ENCODE peak calls at places on chromosomes 3 and 15, in five cellular contexts. One of them, this sample, is unnamed.

GRCh38 chr3:152271465-152272035 is 2.8 kb downstream of the MBNL1 start:
- DNase-seq in neural progenitor cell: no peak
- DNase-seq in Peyer's patch: no peak
- DNase-seq in RWPE1: no peak
- DNase-seq in ascending aorta: no peak
- DNase-seq in this sample: no peak

GRCh38 chr15:82134426-82134825 is 88.6 kb upstream of the MEX3B start:
- DNase-seq in RWPE1: no peak
- DNase-seq in Peyer's patch: no peak
- DNase-seq in ascending aorta: no peak
- DNase-seq in neural progenitor cell: no peak
- DNase-seq in this sample: no peak

GRCh38 chr3:7397097-7397496 is 536.2 kb downstream of the GRM7 start:
- DNase-seq in neural progenitor cell: no peak
- DNase-seq in ascending aorta: no peak
- DNase-seq in RWPE1: no peak
- DNase-seq in Peyer's patch: no peak
- DNase-seq in this sample: no peak

GRCh38 chr3:123618768-123619484 is 34.1 kb upstream of the HACD2 start:
- DNase-seq in Peyer's patch: peak
- DNase-seq in neural progenitor cell: no peak
- DNase-seq in ascending aorta: peak
- DNase-seq in RWPE1: no peak
- DNase-seq in this sample: no peak

GRCh38 chr15:39279331-39279730 is 301.5 kb upstream of the THBS1 start:
- DNase-seq in ascending aorta: no peak
- DNase-seq in neural progenitor cell: no peak
- DNase-seq in RWPE1: no peak
- DNase-seq in Peyer's patch: no peak
- DNase-seq in this sample: no peak

GRCh38 chr15:51192560-51193280 is 98.0 kb upstream of the TNFAIP8L3 start:
- DNase-seq in RWPE1: peak
- DNase-seq in ascending aorta: peak
- DNase-seq in neural progenitor cell: peak
- DNase-seq in Peyer's patch: peak
- DNase-seq in this sample: peak

GRCh38 chr15:73952913-73953750 is 26.9 kb downstream of the LOXL1 start:
- DNase-seq in RWPE1: no peak
- DNase-seq in Peyer's patch: no peak
- DNase-seq in ascending aorta: no peak
- DNase-seq in neural progenitor cell: no peak
- DNase-seq in this sample: no peak

GRCh38 chr15:40219801-40220200 is 19.1 kb upstream of the PAK6 start:
- DNase-seq in RWPE1: no peak
- DNase-seq in ascending aorta: no peak
- DNase-seq in neural progenitor cell: no peak
- DNase-seq in Peyer's patch: no peak
- DNase-seq in this sample: no peak

GRCh38 chr3:15713364-15713763 is 84.4 kb downstream of the ANKRD28 start:
- DNase-seq in Peyer's patch: no peak
- DNase-seq in RWPE1: no peak
- DNase-seq in ascending aorta: no peak
- DNase-seq in neural progenitor cell: no peak
- DNase-seq in this sample: no peak

GRCh38 chr15:101437209-101437608 is 52.3 kb downstream of the PCSK6 start:
- DNase-seq in ascending aorta: no peak
- DNase-seq in Peyer's patch: no peak
- DNase-seq in RWPE1: no peak
- DNase-seq in neural progenitor cell: no peak
- DNase-seq in this sample: no peak

GRCh38 chr3:138401834-138402233 is 32.6 kb upstream of the ESYT3 start:
- DNase-seq in Peyer's patch: no peak
- DNase-seq in neural progenitor cell: no peak
- DNase-seq in ascending aorta: no peak
- DNase-seq in RWPE1: no peak
- DNase-seq in this sample: no peak

GRCh38 chr15:48250640-48251076 is 44.6 kb downstream of the SLC12A1 start:
- DNase-seq in Peyer's patch: no peak
- DNase-seq in RWPE1: peak
- DNase-seq in ascending aorta: no peak
- DNase-seq in neural progenitor cell: peak
- DNase-seq in this sample: no peak

GRCh38 chr3:62876064-62876463 is 848 bp upstream of the CADPS start:
- DNase-seq in ascending aorta: no peak
- DNase-seq in neural progenitor cell: peak
- DNase-seq in RWPE1: peak
- DNase-seq in Peyer's patch: peak
- DNase-seq in this sample: no peak

GRCh38 chr3:160828880-160829279 is 72.8 kb downstream of the PPM1L start:
- DNase-seq in ascending aorta: no peak
- DNase-seq in RWPE1: no peak
- DNase-seq in neural progenitor cell: no peak
- DNase-seq in Peyer's patch: no peak
- DNase-seq in this sample: no peak

GRCh38 chr3:129723558-129724324 is 117.3 kb upstream of the PLXND1 start:
- DNase-seq in ascending aorta: no peak
- DNase-seq in neural progenitor cell: peak
- DNase-seq in Peyer's patch: peak
- DNase-seq in RWPE1: peak
- DNase-seq in this sample: no peak

GRCh38 chr3:156171517-156172267 is 51.3 kb downstream of the KCNAB1 start:
- DNase-seq in ascending aorta: no peak
- DNase-seq in RWPE1: no peak
- DNase-seq in neural progenitor cell: no peak
- DNase-seq in Peyer's patch: no peak
- DNase-seq in this sample: no peak

GRCh38 chr3:53089511-53089910 is 40.7 kb downstream of the RFT1 start:
- DNase-seq in ascending aorta: no peak
- DNase-seq in RWPE1: peak
- DNase-seq in neural progenitor cell: no peak
- DNase-seq in Peyer's patch: no peak
- DNase-seq in this sample: no peak

GRCh38 chr3:120299403-120299802 is 14.4 kb upstream of the GPR156 start:
- DNase-seq in RWPE1: no peak
- DNase-seq in Peyer's patch: no peak
- DNase-seq in neural progenitor cell: no peak
- DNase-seq in ascending aorta: no peak
- DNase-seq in this sample: no peak

GRCh38 chr15:29693225-29693624 is 129.0 kb downstream of the TJP1 start:
- DNase-seq in ascending aorta: no peak
- DNase-seq in Peyer's patch: no peak
- DNase-seq in neural progenitor cell: no peak
- DNase-seq in RWPE1: no peak
- DNase-seq in this sample: no peak

GRCh38 chr3:49927798-49928197 is 1.8 kb downstream of the MON1A start:
- DNase-seq in RWPE1: no peak
- DNase-seq in ascending aorta: no peak
- DNase-seq in neural progenitor cell: no peak
- DNase-seq in Peyer's patch: no peak
- DNase-seq in this sample: no peak

GRCh38 chr15:72382146-72382545 is 6.3 kb upstream of the HEXA start:
- DNase-seq in neural progenitor cell: no peak
- DNase-seq in RWPE1: no peak
- DNase-seq in Peyer's patch: no peak
- DNase-seq in ascending aorta: no peak
- DNase-seq in this sample: no peak

GRCh38 chr3:71681224-71681668 is 44.0 kb downstream of the EIF4E3 start:
- DNase-seq in RWPE1: peak
- DNase-seq in neural progenitor cell: peak
- DNase-seq in Peyer's patch: peak
- DNase-seq in ascending aorta: no peak
- DNase-seq in this sample: peak

GRCh38 chr3:36362973-36363372 is 17.3 kb upstream of the STAC start:
- DNase-seq in Peyer's patch: no peak
- DNase-seq in RWPE1: peak
- DNase-seq in neural progenitor cell: no peak
- DNase-seq in ascending aorta: no peak
- DNase-seq in this sample: no peak

GRCh38 chr3:150385296-150386242 is 22.5 kb upstream of the TSC22D2 start:
- DNase-seq in RWPE1: no peak
- DNase-seq in Peyer's patch: no peak
- DNase-seq in ascending aorta: no peak
- DNase-seq in neural progenitor cell: no peak
- DNase-seq in this sample: peak

GRCh38 chr15:43253431-43254403 is 13.0 kb downstream of the TGM5 start:
- DNase-seq in Peyer's patch: peak
- DNase-seq in RWPE1: peak
- DNase-seq in ascending aorta: no peak
- DNase-seq in neural progenitor cell: no peak
- DNase-seq in this sample: no peak

GRCh38 chr3:134328147-134328591 is 46.1 kb downstream of the AMOTL2 start:
- DNase-seq in Peyer's patch: no peak
- DNase-seq in neural progenitor cell: no peak
- DNase-seq in ascending aorta: no peak
- DNase-seq in RWPE1: peak
- DNase-seq in this sample: no peak

GRCh38 chr15:39144051-39144450 is 436.8 kb upstream of the THBS1 start:
- DNase-seq in neural progenitor cell: no peak
- DNase-seq in Peyer's patch: no peak
- DNase-seq in RWPE1: no peak
- DNase-seq in ascending aorta: no peak
- DNase-seq in this sample: no peak

GRCh38 chr15:38062679-38063078 is 128.2 kb downstream of the TMCO5A start:
- DNase-seq in ascending aorta: no peak
- DNase-seq in neural progenitor cell: no peak
- DNase-seq in Peyer's patch: no peak
- DNase-seq in RWPE1: no peak
- DNase-seq in this sample: no peak

GRCh38 chr3:187255314-187255713 is 36.2 kb downstream of the MASP1 start:
- DNase-seq in RWPE1: no peak
- DNase-seq in neural progenitor cell: no peak
- DNase-seq in ascending aorta: no peak
- DNase-seq in Peyer's patch: no peak
- DNase-seq in this sample: no peak

GRCh38 chr15:99669250-99669649 is 64.0 kb downstream of the LYSMD4 start:
- DNase-seq in Peyer's patch: no peak
- DNase-seq in neural progenitor cell: no peak
- DNase-seq in RWPE1: no peak
- DNase-seq in ascending aorta: no peak
- DNase-seq in this sample: no peak

GRCh38 chr15:80026310-80026709 is 33.2 kb upstream of the ZFAND6 start:
- DNase-seq in neural progenitor cell: peak
- DNase-seq in RWPE1: no peak
- DNase-seq in Peyer's patch: no peak
- DNase-seq in ascending aorta: no peak
- DNase-seq in this sample: no peak

GRCh38 chr15:76339302-76340197 is 3.0 kb downstream of the ISL2 start:
- DNase-seq in ascending aorta: no peak
- DNase-seq in RWPE1: no peak
- DNase-seq in neural progenitor cell: peak
- DNase-seq in Peyer's patch: no peak
- DNase-seq in this sample: no peak

GRCh38 chr15:89823836-89824606 is 9.4 kb upstream of the ANPEP start:
- DNase-seq in neural progenitor cell: no peak
- DNase-seq in RWPE1: no peak
- DNase-seq in ascending aorta: no peak
- DNase-seq in Peyer's patch: no peak
- DNase-seq in this sample: no peak
- H3K27ac ChIP-seq in neural progenitor cell: no peak
- H3K27ac ChIP-seq in RWPE1: peak
- H3K27ac ChIP-seq in ascending aorta: no peak
- H3K27ac ChIP-seq in Peyer's patch: no peak
- H3K27ac ChIP-seq in this sample: no peak

GRCh38 chr15:68200016-68200861 is 4.9 kb downstream of the CALML4 start:
- DNase-seq in neural progenitor cell: no peak
- DNase-seq in ascending aorta: no peak
- DNase-seq in RWPE1: no peak
- DNase-seq in Peyer's patch: peak
- DNase-seq in this sample: no peak
- H3K27ac ChIP-seq in neural progenitor cell: no peak
- H3K27ac ChIP-seq in ascending aorta: no peak
- H3K27ac ChIP-seq in RWPE1: peak
- H3K27ac ChIP-seq in Peyer's patch: no peak
- H3K27ac ChIP-seq in this sample: no peak

GRCh38 chr3:64664397-64664796 is 23.4 kb downstream of the ADAMTS9 start:
- DNase-seq in ascending aorta: no peak
- DNase-seq in RWPE1: no peak
- DNase-seq in neural progenitor cell: no peak
- DNase-seq in Peyer's patch: no peak
- DNase-seq in this sample: no peak

GRCh38 chr3:64668582-64669510 is 19.0 kb downstream of the ADAMTS9 start:
- DNase-seq in neural progenitor cell: no peak
- DNase-seq in RWPE1: no peak
- DNase-seq in ascending aorta: no peak
- DNase-seq in Peyer's patch: no peak
- DNase-seq in this sample: no peak

GRCh38 chr3:64667138-64667537 is 20.7 kb downstream of the ADAMTS9 start:
- DNase-seq in RWPE1: no peak
- DNase-seq in Peyer's patch: no peak
- DNase-seq in ascending aorta: no peak
- DNase-seq in neural progenitor cell: no peak
- DNase-seq in this sample: no peak

GRCh38 chr3:64667887-64668581 is 19.8 kb downstream of the ADAMTS9 start:
- DNase-seq in neural progenitor cell: no peak
- DNase-seq in ascending aorta: no peak
- DNase-seq in RWPE1: no peak
- DNase-seq in Peyer's patch: no peak
- DNase-seq in this sample: no peak

GRCh38 chr3:64666171-64666581 is 21.6 kb downstream of the ADAMTS9 start:
- DNase-seq in RWPE1: no peak
- DNase-seq in neural progenitor cell: no peak
- DNase-seq in ascending aorta: no peak
- DNase-seq in Peyer's patch: no peak
- DNase-seq in this sample: no peak
- H3K27ac ChIP-seq in RWPE1: no peak
- H3K27ac ChIP-seq in neural progenitor cell: no peak
- H3K27ac ChIP-seq in ascending aorta: no peak
- H3K27ac ChIP-seq in Peyer's patch: no peak
- H3K27ac ChIP-seq in this sample: no peak

DNA sequence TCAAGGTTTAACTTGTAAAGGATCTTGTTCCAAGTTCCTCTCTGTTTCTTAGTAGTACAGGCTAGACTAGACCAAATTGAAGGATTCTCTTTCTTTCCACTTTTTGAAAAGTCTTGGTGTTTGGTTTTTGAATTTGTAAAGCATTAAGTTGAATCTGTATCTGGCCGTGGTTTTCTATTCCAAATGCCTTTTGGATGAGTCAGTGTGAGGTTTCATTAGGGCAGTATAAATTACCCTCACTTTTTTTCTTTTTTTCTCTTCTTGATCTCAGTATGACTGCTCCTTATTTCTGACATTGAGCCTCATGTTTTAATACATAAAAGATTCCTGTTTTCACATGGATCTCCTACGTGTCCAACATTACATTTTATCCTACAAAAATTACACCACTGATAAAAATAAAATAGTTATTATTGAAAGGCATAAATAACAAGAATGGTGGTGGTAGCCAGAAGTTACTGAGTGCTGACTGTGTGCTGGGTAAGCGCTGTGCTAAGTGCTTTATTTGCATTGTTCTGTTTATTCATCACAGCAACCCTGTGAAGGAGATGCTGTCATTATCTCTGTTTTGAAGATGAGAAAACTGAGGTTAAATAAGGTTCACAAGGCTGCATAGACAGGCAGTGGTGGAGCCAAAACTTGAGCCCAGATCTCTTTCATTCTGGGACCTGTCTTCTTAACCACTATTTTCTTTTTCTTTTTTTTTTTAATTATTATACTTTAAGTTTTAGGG is 48.3 kb downstream of the MITF start:
- DNase-seq in neural progenitor cell: no peak
- DNase-seq in Peyer's patch: no peak
- DNase-seq in ascending aorta: no peak
- DNase-seq in RWPE1: peak
- DNase-seq in this sample: no peak
- H3K27ac ChIP-seq in neural progenitor cell: no peak
- H3K27ac ChIP-seq in Peyer's patch: no peak
- H3K27ac ChIP-seq in ascending aorta: no peak
- H3K27ac ChIP-seq in RWPE1: no peak
- H3K27ac ChIP-seq in this sample: no peak

GRCh38 chr15:71334874-71335273 is 219.6 kb downstream of the THSD4 start:
- DNase-seq in neural progenitor cell: no peak
- DNase-seq in RWPE1: no peak
- DNase-seq in ascending aorta: no peak
- DNase-seq in Peyer's patch: no peak
- DNase-seq in this sample: no peak
- H3K27ac ChIP-seq in neural progenitor cell: no peak
- H3K27ac ChIP-seq in RWPE1: no peak
- H3K27ac ChIP-seq in ascending aorta: peak
- H3K27ac ChIP-seq in Peyer's patch: no peak
- H3K27ac ChIP-seq in this sample: no peak

This sample was measured in CD8-positive, alpha-beta T cell.